ENCODE peak calls at places on chromosome 20, in four cellular contexts. J, S, N and H are unnamed samples.

GRCh38 chr20:24782221-24782620 is 166.8 kb upstream of the CST7 start:
- DNase-seq in J (no peak), N (no peak), S (no peak), H (no peak)

GRCh38 chr20:50292324-50293243 is 102.0 kb downstream of the CEBPB start:
- DNase-seq in N (peak), S (no peak), J (no peak), H (no peak)

GRCh38 chr20:37469531-37469930 is 51.5 kb upstream of the NNAT start:
- DNase-seq in J (no peak), S (no peak), N (no peak), H (no peak)

GRCh38 chr20:60345106-60345505 is 386.9 kb downstream of the CDH26 start:
- DNase-seq in S (no peak), J (no peak), N (no peak), H (no peak)

GRCh38 chr20:24942679-24943078 is 6.4 kb upstream of the CST7 start:
- DNase-seq in S (no peak), J (no peak), N (no peak), H (no peak)

GRCh38 chr20:52104546-52105044 is 87.0 kb downstream of the ZFP64 start:
- DNase-seq in S (no peak), J (no peak), N (no peak), H (no peak)

GRCh38 chr20:54510546-54511129 is 35.2 kb downstream of the DOK5 start:
- DNase-seq in J (no peak), N (no peak), S (no peak), H (no peak)

GRCh38 chr20:56215115-56215514 is 33.4 kb upstream of the MC3R start:
- DNase-seq in N (no peak), J (no peak), S (no peak), H (no peak)

GRCh38 chr20:62201173-62202082 is 18.6 kb downstream of the MTG2 start:
- DNase-seq in N (no peak), S (peak), J (peak), H (no peak)

GRCh38 chr20:49594143-49594928 is 26.4 kb upstream of the PTGIS start:
- DNase-seq in S (no peak), J (no peak), N (no peak), H (no peak)

GRCh38 chr20:50017576-50018248 is 34.9 kb downstream of the SNAI1 start:
- DNase-seq in J (no peak), N (no peak), S (no peak), H (no peak)

GRCh38 chr20:25514195-25514594 is 71.1 kb downstream of the NINL start:
- DNase-seq in S (no peak), J (no peak), N (no peak), H (no peak)

GRCh38 chr20:58021481-58021880 is 207.0 kb downstream of the ANKRD60 start:
- DNase-seq in N (peak), J (no peak), S (no peak), H (no peak)

GRCh38 chr20:47780990-47781389 is 4.3 kb downstream of the SULF2 start:
- DNase-seq in S (no peak), N (no peak), J (no peak), H (no peak)

GRCh38 chr20:38863024-38863851 is 57.7 kb downstream of the PPP1R16B start:
- DNase-seq in S (peak), N (peak), J (peak), H (peak)

GRCh38 chr20:50020283-50020682 is 37.5 kb downstream of the SNAI1 start:
- DNase-seq in N (no peak), S (no peak), J (no peak), H (no peak)

GRCh38 chr20:62668441-62669027 is 26.2 kb downstream of the SLCO4A1 start:
- DNase-seq in S (peak), N (peak), J (no peak), H (peak)

GRCh38 chr20:47292581-47292980 is 63.9 kb downstream of the ZMYND8 start:
- DNase-seq in S (no peak), N (no peak), J (no peak), H (no peak)

DNA sequence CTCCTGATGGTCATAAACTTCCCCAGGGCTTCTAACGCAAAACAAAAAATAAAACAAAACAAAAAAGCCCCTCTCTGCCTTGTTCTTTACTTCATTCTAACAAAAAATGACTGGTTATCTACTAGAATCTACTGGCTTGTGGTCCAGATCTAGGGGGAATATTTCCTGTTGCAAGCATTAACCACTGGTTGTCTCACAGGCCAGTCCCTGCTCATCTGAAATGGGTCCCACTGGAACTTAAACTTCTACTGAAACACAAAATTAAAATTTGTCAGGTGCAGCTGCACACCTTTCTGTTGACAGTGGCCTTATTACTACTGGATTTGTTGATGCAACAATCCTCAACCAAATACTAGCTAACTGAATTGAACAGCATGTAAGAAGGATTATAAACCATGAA is 5.5 kb downstream of the SIRPG start:
- DNase-seq in S (no peak), N (no peak), J (no peak), H (no peak)
- TF ChIP-seq SPI1 in S (no peak), N (no peak), J (no peak), H (no peak)

GRCh38 chr20:33733654-33734576 is 2.1 kb downstream of the ZNF341 start:
- DNase-seq in S (no peak), N (no peak), J (peak), H (peak)
- TF ChIP-seq SPI1 in S (peak), N (peak), J (peak), H (peak)

GRCh38 chr20:32685541-32686529 is 12.1 kb upstream of the C20orf203 start:
- DNase-seq in N (no peak), J (no peak), S (no peak), H (no peak)
- TF ChIP-seq SPI1 in N (peak), J (no peak), S (no peak), H (peak)

DNA sequence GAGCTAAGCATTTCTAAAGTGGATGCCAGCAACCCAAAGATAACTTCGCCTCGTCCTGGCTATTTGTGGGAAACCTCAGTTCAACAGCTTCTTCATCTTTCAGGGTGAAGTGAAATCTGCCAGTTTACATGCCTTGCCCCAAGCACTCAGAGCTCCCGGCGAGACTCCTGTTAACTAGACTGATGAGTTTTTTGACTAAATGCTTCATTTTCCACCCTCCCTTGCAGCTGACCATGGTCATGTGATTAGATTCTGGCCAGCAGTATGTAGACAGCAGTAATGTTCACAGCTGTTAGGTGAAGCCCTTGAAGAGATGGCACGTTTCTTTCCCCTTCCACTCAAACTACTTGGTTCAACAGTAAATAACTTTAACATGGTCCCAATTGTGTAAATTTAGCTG is 718.8 kb upstream of the FLRT3 start:
- DNase-seq in N (no peak), J (no peak), S (no peak), H (no peak)
- TF ChIP-seq SPI1 in N (no peak), J (no peak), S (no peak), H (no peak)

DNA sequence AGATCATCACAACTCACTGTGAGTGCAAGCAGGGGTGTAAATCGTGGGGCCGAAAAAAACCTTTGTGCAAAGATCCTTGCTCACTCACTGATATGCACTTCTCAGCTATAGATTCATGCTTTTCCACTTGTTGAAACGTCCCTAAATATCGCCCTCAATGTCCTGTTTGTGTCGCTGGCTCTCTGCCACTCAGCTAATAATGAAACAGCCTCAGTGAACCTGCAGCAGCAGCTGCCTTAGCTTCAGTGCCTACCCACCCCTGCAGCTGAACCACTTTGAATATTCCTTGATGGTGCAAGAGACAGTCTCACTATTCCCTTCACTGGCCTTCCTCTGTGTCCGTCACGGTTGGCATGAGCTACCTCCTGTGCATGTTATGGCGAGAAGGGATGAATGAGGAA is 128.9 kb upstream of the NAA20 start:
- DNase-seq in N (no peak), S (no peak), J (no peak), H (no peak)
- TF ChIP-seq SPI1 in N (no peak), S (no peak), J (no peak), H (no peak)

GRCh38 chr20:59145926-59146800 is 17.5 kb upstream of the ZNF831 start:
- DNase-seq in S (peak), J (no peak), N (no peak), H (no peak)
- TF ChIP-seq SPI1 in S (no peak), J (no peak), N (no peak), H (no peak)

DNA sequence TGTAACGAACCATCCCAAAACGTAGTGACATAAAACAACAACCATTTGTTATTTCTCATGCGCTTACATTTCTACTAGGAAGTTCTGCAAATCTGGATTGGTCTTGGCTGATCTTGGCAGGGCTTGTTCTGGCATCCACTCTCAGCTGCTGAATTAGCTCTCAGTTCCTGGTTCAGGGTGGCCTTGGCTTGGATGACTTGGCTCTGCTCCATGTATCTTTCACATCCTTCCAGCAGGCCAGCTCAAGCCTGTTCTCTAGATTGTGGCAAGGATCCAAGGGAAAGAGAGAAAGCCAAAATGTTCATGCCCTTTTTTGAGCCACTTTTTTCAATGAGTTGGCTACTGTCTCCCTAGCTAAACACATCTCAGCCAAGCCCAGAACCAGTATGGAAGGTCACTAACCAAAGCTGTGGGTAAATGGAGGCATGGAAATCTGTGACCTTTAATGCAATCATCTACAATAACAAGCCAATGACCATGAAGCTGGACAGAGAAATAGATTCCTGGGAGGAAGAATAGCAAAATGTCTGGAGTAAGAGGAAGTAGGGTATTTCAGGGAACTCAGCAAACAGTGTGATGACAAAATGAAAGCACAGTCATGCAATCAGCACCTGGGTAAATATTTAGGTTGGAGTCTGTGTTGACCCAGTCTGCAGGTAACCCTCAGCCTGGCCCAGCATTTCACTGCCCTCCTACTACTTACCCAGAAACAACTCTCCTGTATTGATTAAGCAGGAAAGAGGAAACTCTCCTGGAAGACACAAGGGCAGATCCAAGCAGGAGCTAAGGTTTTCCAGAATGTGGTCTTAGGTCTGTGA is 32.7 kb upstream of the SNAP25 start:
- DNase-seq in S (no peak), J (no peak), N (no peak), H (no peak)
- TF ChIP-seq SPI1 in S (no peak), J (no peak), N (no peak), H (no peak)

DNA sequence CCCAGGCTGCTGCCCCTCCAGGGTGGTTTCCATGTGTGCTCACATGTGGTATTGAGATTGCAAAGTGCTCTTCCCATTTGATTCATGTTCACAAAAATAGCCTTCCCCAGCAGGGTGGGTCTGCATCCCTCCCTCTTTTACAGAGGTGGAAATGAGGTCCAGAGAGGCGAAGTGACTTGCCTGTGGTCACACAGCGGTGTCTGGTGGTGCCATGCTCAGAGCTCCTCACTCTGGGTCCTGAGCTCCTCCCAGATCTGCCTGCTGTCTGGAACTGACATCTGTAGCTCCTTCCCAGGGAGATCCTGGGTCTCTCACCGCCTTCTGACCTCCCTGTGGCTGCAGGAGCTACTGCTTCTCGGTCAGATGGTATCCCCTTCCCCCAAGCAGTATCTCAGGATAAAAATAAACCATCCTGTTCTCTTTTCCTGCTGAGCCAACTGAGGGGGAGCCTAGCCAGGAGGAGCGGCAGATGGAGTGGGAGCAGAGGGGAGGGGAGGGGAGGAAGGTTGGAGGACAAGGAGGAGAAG is 11.9 kb downstream of the CD40 start:
- DNase-seq in S (no peak), N (no peak), J (peak), H (no peak)
- TF ChIP-seq SPI1 in S (no peak), N (no peak), J (no peak), H (no peak)